ENCODE peak calls at places on chromosomes 13 and 19, in seven cellular contexts. N is K562, R is GM12878, Q is GM12892, P is SK-N-SH, F is H1, U is HepG2. Y is an unnamed sample.

GRCh38 chr19:51078731-51079130 is 4.0 kb downstream of the KLK14 start:
- DNase-seq in N (no peak), R (no peak), Q (no peak), P (no peak), F (no peak), U (no peak), Y (no peak)

GRCh38 chr13:29887651-29888050 is 37.2 kb upstream of the UBL3 start:
- DNase-seq in N (no peak), R (no peak), Q (no peak), P (no peak), F (no peak), U (no peak), Y (no peak)

GRCh38 chr19:47765522-47766358 is 12.8 kb upstream of the SELENOW start:
- DNase-seq in N (peak), R (no peak), Q (no peak), P (peak), F (peak), U (peak), Y (no peak)

GRCh38 chr13:95296326-95296939 is 4.8 kb downstream of the ABCC4 start:
- DNase-seq in N (no peak), R (no peak), Q (no peak), P (peak), F (peak), U (peak), Y (no peak)

GRCh38 chr13:89205856-89206255 is 1534.7 kb downstream of the SLITRK5 start:
- DNase-seq in N (no peak), R (no peak), Q (no peak), P (no peak), F (no peak), U (no peak), Y (no peak)

GRCh38 chr13:94198666-94199065 is 280.8 kb downstream of the DCT start:
- DNase-seq in N (no peak), R (no peak), Q (no peak), P (no peak), F (no peak), U (no peak), Y (no peak)

GRCh38 chr13:19713186-19713965 is 69.4 kb downstream of the PSPC1 start:
- DNase-seq in N (no peak), R (peak), Q (no peak), P (no peak), F (no peak), U (no peak), Y (no peak)

GRCh38 chr19:38247734-38248268 is 8.4 kb downstream of the PPP1R14A start:
- DNase-seq in N (no peak), R (no peak), Q (no peak), P (no peak), F (no peak), U (peak), Y (no peak)

GRCh38 chr19:8194528-8195275 is 14.5 kb upstream of the CERS4 start:
- DNase-seq in N (no peak), R (no peak), Q (no peak), P (no peak), F (no peak), U (no peak), Y (no peak)

GRCh38 chr13:84230568-84230967 is 348.3 kb upstream of the SLITRK1 start:
- DNase-seq in N (no peak), R (no peak), Q (no peak), P (no peak), F (no peak), U (no peak), Y (no peak)

GRCh38 chr13:110880627-110881026 is 34.2 kb downstream of the ANKRD10 start:
- DNase-seq in N (no peak), R (no peak), Q (no peak), P (no peak), F (no peak), U (no peak), Y (no peak)

GRCh38 chr13:59112375-59112774 is 1051.4 kb downstream of the DIAPH3 start:
- DNase-seq in N (no peak), R (no peak), Q (no peak), P (peak), F (no peak), U (no peak), Y (no peak)

GRCh38 chr13:71210861-71211260 is 656.1 kb downstream of the DACH1 start:
- DNase-seq in N (no peak), R (no peak), Q (no peak), P (no peak), F (no peak), U (no peak), Y (no peak)

GRCh38 chr19:15294591-15294990 is 37.7 kb downstream of the BRD4 start:
- DNase-seq in N (no peak), R (no peak), Q (no peak), P (peak), F (no peak), U (no peak), Y (no peak)

GRCh38 chr19:20243629-20244028 is 76.6 kb downstream of the ZNF486 start:
- DNase-seq in N (no peak), R (no peak), Q (no peak), P (no peak), F (no peak), U (no peak), Y (no peak)

GRCh38 chr13:26186141-26186870 is 35.8 kb downstream of the RNF6 start:
- DNase-seq in N (peak), R (peak), Q (peak), P (peak), F (peak), U (peak), Y (peak)

GRCh38 chr13:97810152-97810551 is 143.3 kb upstream of the IPO5 start:
- DNase-seq in N (no peak), R (no peak), Q (no peak), P (peak), F (no peak), U (peak), Y (no peak)

GRCh38 chr19:38932425-38933179 is 1.9 kb downstream of the MRPS12 start:
- DNase-seq in N (peak), R (no peak), Q (no peak), P (no peak), F (no peak), U (peak), Y (no peak)

GRCh38 chr19:29299416-29300380 is 86.7 kb upstream of the UQCRFS1 start:
- DNase-seq in N (no peak), R (no peak), Q (no peak), P (no peak), F (no peak), U (no peak), Y (no peak)

GRCh38 chr13:96223231-96223630 is 133.3 kb downstream of the HS6ST3 start:
- DNase-seq in N (no peak), R (no peak), Q (no peak), P (no peak), F (no peak), U (no peak), Y (no peak)

GRCh38 chr19:16005925-16006324 is 57.1 kb downstream of the OR10H4 start:
- DNase-seq in N (no peak), R (no peak), Q (no peak), P (no peak), F (no peak), U (no peak), Y (no peak)

GRCh38 chr19:2543463-2544442 is 67.8 kb downstream of the GADD45B start:
- DNase-seq in N (peak), R (no peak), Q (peak), P (peak), F (peak), U (peak), Y (peak)

GRCh38 chr19:10752237-10752912 is 34.5 kb downstream of the DNM2 start:
- DNase-seq in N (no peak), R (no peak), Q (no peak), P (no peak), F (no peak), U (no peak), Y (no peak)

GRCh38 chr19:43634516-43634876 is 5.2 kb downstream of the CADM4 start:
- DNase-seq in N (no peak), R (no peak), Q (no peak), P (no peak), F (peak), U (no peak), Y (no peak)

GRCh38 chr19:49704888-49705642 is 14.1 kb downstream of the CPT1C start:
- DNase-seq in N (no peak), R (no peak), Q (no peak), P (no peak), F (no peak), U (no peak), Y (no peak)

GRCh38 chr13:83796364-83796763 is 85.9 kb downstream of the SLITRK1 start:
- DNase-seq in N (no peak), R (no peak), Q (no peak), P (no peak), F (no peak), U (no peak), Y (no peak)

GRCh38 chr19:48616041-48616436 is 1.2 kb upstream of the FAM83E start:
- DNase-seq in N (no peak), R (no peak), Q (no peak), P (no peak), F (no peak), U (no peak), Y (no peak)

GRCh38 chr19:52923782-52924593 is 760 bp upstream of the ZNF888 start:
- DNase-seq in N (peak), R (no peak), Q (no peak), P (no peak), F (peak), U (peak), Y (no peak)
- TF ChIP-seq POLR2AphosphoS5 in N (no peak), R (no peak), Q (no peak), P (no peak), F (no peak), U (no peak), Y (no peak)

GRCh38 chr13:39410089-39410901 is 192.7 kb downstream of the LHFPL6 start:
- DNase-seq in N (no peak), R (no peak), Q (no peak), P (no peak), F (no peak), U (no peak), Y (no peak)
- TF ChIP-seq TAF1 in N (no peak), R (no peak), Q (no peak), P (no peak), F (no peak), U (no peak), Y (no peak)

DNA sequence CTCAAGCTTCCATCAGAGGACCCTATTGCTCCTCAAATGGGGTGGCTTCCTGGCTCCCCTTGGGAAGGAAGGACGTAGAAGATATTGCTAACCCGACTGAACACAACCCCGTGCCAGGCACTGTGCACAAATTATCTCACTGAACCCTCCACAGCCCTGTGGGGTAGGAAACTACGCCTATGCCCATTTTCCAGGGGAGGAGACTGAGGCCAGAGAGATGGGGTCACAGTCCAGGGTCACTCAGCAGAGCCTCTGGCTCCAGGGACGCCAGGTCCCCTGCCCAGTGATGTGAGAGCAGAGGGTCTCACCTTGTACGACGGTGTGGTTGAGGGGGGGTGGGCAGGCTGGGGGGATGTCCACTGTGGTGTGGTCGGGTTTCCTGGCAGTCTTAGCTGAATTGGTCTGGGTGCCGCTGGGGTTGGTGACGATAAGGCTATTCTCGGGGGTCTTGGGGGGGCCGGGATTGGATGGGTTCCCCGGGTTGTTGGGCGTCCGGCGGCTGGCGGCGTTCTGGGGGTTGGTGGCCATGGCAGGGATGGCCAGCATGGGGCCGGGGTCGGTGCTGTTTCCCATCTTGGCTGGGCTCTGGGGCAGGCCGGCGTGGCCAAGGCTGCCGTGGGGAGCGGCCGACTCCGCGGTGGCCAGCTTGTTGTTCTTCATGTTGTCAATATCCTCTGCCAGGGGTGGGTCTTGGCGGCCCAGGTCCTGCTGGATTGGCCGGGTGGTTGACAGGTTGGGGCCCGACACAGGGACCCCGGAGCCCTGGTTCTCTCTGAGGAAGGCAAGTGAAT is 136.2 kb downstream of the IER2 start:
- DNase-seq in N (no peak), R (no peak), Q (no peak), P (no peak), F (no peak), U (no peak), Y (no peak)
- TF ChIP-seq POLR2AphosphoS5 in N (no peak), R (no peak), Q (no peak), P (no peak), F (no peak), U (no peak), Y (no peak)

GRCh38 chr13:105991622-105992254 is 543.7 kb downstream of the EFNB2 start:
- DNase-seq in N (no peak), R (no peak), Q (no peak), P (no peak), F (no peak), U (no peak), Y (no peak)

GRCh38 chr13:105994340-105994739 is 541.1 kb downstream of the EFNB2 start:
- DNase-seq in N (no peak), R (no peak), Q (no peak), P (no peak), F (no peak), U (no peak), Y (no peak)

GRCh38 chr13:105997436-105998232 is 537.8 kb downstream of the EFNB2 start:
- DNase-seq in N (no peak), R (no peak), Q (no peak), P (no peak), F (no peak), U (no peak), Y (no peak)

GRCh38 chr13:105998233-105998550 is 537.3 kb downstream of the EFNB2 start:
- DNase-seq in N (no peak), R (no peak), Q (no peak), P (no peak), F (no peak), U (no peak), Y (no peak)

GRCh38 chr13:105996391-105997028 is 539.0 kb downstream of the EFNB2 start:
- DNase-seq in N (no peak), R (no peak), Q (no peak), P (no peak), F (no peak), U (no peak), Y (no peak)
- TF ChIP-seq TAF1 in N (no peak), R (no peak), Q (no peak), P (no peak), F (no peak), U (no peak), Y (no peak)

GRCh38 chr19:18007605-18007938 is 398 bp upstream of the ARRDC2 start:
- DNase-seq in N (no peak), R (no peak), Q (no peak), P (no peak), F (no peak), U (no peak), Y (no peak)

GRCh38 chr19:18008814-18009213 is 844 bp downstream of the ARRDC2 start:
- DNase-seq in N (peak), R (no peak), Q (no peak), P (no peak), F (no peak), U (no peak), Y (no peak)

GRCh38 chr19:18009412-18010066 is 1.6 kb downstream of the ARRDC2 start:
- DNase-seq in N (peak), R (no peak), Q (no peak), P (no peak), F (no peak), U (peak), Y (no peak)

GRCh38 chr19:18006895-18007604 is 920 bp upstream of the ARRDC2 start:
- DNase-seq in N (peak), R (no peak), Q (peak), P (peak), F (peak), U (peak), Y (peak)

GRCh38 chr19:18007939-18008673 is at the start of gene ARRDC2:
- DNase-seq in N (peak), R (no peak), Q (peak), P (peak), F (peak), U (peak), Y (peak)
- TF ChIP-seq POLR2AphosphoS5 in N (no peak), R (peak), Q (no peak), P (peak), F (peak), U (peak), Y (no peak)

GRCh38 chr13:33236021-33236420 is 49.5 kb downstream of the STARD13 start:
- DNase-seq in N (no peak), R (no peak), Q (no peak), P (no peak), F (no peak), U (no peak), Y (no peak)

GRCh38 chr13:33235564-33235963 is 50.0 kb downstream of the STARD13 start:
- DNase-seq in N (no peak), R (no peak), Q (no peak), P (no peak), F (no peak), U (no peak), Y (no peak)

GRCh38 chr13:33233547-33233946 is 52.0 kb downstream of the STARD13 start:
- DNase-seq in N (no peak), R (no peak), Q (no peak), P (no peak), F (no peak), U (no peak), Y (no peak)

GRCh38 chr13:33232883-33233282 is 52.7 kb downstream of the STARD13 start:
- DNase-seq in N (no peak), R (no peak), Q (no peak), P (no peak), F (no peak), U (no peak), Y (no peak)

GRCh38 chr13:33235078-33235477 is 50.5 kb downstream of the STARD13 start:
- DNase-seq in N (no peak), R (no peak), Q (no peak), P (no peak), F (no peak), U (peak), Y (no peak)
- TF ChIP-seq TAF1 in N (no peak), R (no peak), Q (no peak), P (no peak), F (no peak), U (no peak), Y (no peak)

DNA sequence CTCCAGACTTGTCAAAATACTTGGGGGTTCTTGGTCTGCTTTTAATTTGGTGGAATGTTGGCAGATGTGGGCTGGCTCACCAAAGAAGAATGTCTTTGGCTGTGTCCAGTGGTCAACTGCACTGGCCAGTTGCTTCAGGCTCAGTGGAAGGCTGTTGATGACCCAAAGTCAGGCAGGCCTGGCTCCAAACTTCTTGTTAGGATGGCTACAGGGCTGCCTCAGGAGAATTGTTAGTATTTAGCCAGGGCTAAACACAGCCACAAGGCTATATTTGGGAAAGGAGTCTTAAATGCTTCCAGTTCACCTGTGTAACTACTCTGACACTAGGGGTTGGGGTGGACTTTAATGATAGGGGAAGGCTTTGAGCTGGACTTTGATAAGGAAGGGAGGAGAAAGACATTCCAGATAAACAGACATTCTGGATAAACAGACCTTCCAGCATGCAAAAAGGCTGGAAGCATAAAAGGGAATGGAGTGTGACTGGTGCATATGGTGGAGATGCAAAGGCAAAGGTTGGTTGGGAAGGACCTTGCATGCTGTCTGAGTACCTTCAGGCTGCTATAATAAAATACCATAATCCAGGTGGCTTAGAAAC is 116.8 kb downstream of the FOXO1 start:
- DNase-seq in N (no peak), R (no peak), Q (no peak), P (no peak), F (no peak), U (peak), Y (no peak)
- TF ChIP-seq POLR2AphosphoS5 in N (no peak), R (no peak), Q (no peak), P (no peak), F (no peak), U (no peak), Y (no peak)

Y was measured in GM12891.